ENCODE peak calls at places on chromosomes 5 and 9, in eight cellular contexts. T, I, B, N, W, E, G and Y are unnamed samples.

GRCh38 chr5:1366514-1366913 is 21.6 kb upstream of the CLPTM1L start:
- DNase-seq in B (no peak), N (no peak), W (no peak), I (no peak), E (no peak), T (no peak), G (no peak), Y (no peak)

GRCh38 chr5:534743-535671 is 10.8 kb upstream of the SLC9A3 start:
- DNase-seq in I (no peak), G (no peak), T (no peak), W (no peak), E (no peak), B (peak; percentile 39), N (peak; percentile 14), Y (peak; percentile 38)

GRCh38 chr5:13976867-13977479 is 32.5 kb upstream of the DNAH5 start:
- DNase-seq in E (no peak), T (no peak), N (no peak), B (no peak), G (no peak), W (peak; percentile 68), I (peak; percentile 51), Y (no peak)

GRCh38 chr9:23725279-23725946 is 100.6 kb downstream of the ELAVL2 start:
- DNase-seq in N (no peak), W (no peak), E (no peak), G (no peak), B (no peak), T (no peak), I (no peak), Y (no peak)

GRCh38 chr5:62306494-62307363 is 723 bp downstream of the KIF2A start:
- DNase-seq in T (peak; percentile 45), E (peak; percentile 32), B (no peak), W (peak; percentile 78), N (peak; percentile 51), I (peak; percentile 49), G (peak; percentile 76), Y (peak; percentile 51)

GRCh38 chr9:104093162-104093561 is 947 bp upstream of the SMC2 start:
- DNase-seq in E (no peak), I (peak; percentile 25), B (no peak), N (no peak), T (no peak), W (peak; percentile 10), G (no peak), Y (no peak)

GRCh38 chr5:161105563-161105962 is 253.6 kb upstream of the ATP10B start:
- DNase-seq in B (no peak), I (peak; percentile 38), G (no peak), W (peak; percentile 1), E (no peak), T (no peak), N (no peak), Y (no peak)

GRCh38 chr9:126404459-126404858 is 77.8 kb downstream of the MVB12B start:
- DNase-seq in B (no peak), G (no peak), I (no peak), E (no peak), T (no peak), N (no peak), W (no peak), Y (no peak)

GRCh38 chr9:114096041-114096511 is 3.0 kb downstream of the KIF12 start:
- DNase-seq in B (no peak), T (no peak), E (no peak), W (peak; percentile 64), I (no peak), N (no peak), G (peak; percentile 52), Y (peak; percentile 36)

GRCh38 chr5:167582263-167582662 is 709.2 kb upstream of the WWC1 start:
- DNase-seq in G (no peak), T (no peak), N (no peak), B (no peak), I (peak; percentile 40), E (no peak), W (no peak), Y (no peak)

GRCh38 chr5:32369542-32370155 is 56.9 kb upstream of the MTMR12 start:
- DNase-seq in T (no peak), B (no peak), I (no peak), E (no peak), N (no peak), W (no peak), G (no peak), Y (no peak)

GRCh38 chr5:55426455-55426854 is 108.3 kb downstream of the PLPP1 start:
- DNase-seq in I (no peak), B (no peak), N (no peak), G (no peak), T (no peak), E (no peak), W (no peak), Y (no peak)

GRCh38 chr9:117926031-117926655 is 221.9 kb downstream of the TLR4 start:
- DNase-seq in N (no peak), T (no peak), G (no peak), I (no peak), E (no peak), W (peak; percentile 47), B (no peak), Y (no peak)

GRCh38 chr5:139745121-139745799 is 50.3 kb upstream of the PSD2 start:
- DNase-seq in B (peak; percentile 81), W (peak; percentile 79), T (peak; percentile 50), N (no peak), E (no peak), I (peak; percentile 65), G (peak; percentile 76), Y (peak; percentile 85)

GRCh38 chr9:110152704-110153374 is 55.1 kb downstream of the C9orf152 start:
- DNase-seq in B (no peak), N (no peak), G (no peak), W (peak; percentile 78), E (no peak), T (no peak), I (peak; percentile 74), Y (no peak)

GRCh38 chr5:132758406-132758805 is 11.2 kb downstream of the CCNI2 start:
- DNase-seq in E (no peak), T (no peak), G (no peak), B (no peak), N (no peak), I (no peak), W (no peak), Y (no peak)

GRCh38 chr5:170151105-170151831 is 45.6 kb downstream of the FOXI1 start:
- DNase-seq in T (no peak), B (no peak), G (no peak), E (peak; percentile 36), N (peak; percentile 60), W (peak; percentile 95), I (peak; percentile 21), Y (peak; percentile 86)

GRCh38 chr5:29845206-29845605 is 1348.3 kb upstream of the CDH6 start:
- DNase-seq in N (no peak), W (no peak), T (no peak), I (no peak), E (no peak), B (no peak), G (no peak), Y (no peak)

GRCh38 chr5:116360008-116360853 is 214.4 kb downstream of the SEMA6A start:
- DNase-seq in T (peak; percentile 29), E (peak; percentile 77), N (peak; percentile 27), I (peak; percentile 4), W (no peak), G (peak; percentile 90), B (peak; percentile 86), Y (peak; percentile 67)

GRCh38 chr9:6758418-6759113 is 793 bp downstream of the KDM4C start:
- DNase-seq in W (peak; percentile 61), G (peak; percentile 80), E (peak; percentile 32), B (peak; percentile 75), I (peak; percentile 16), N (peak; percentile 56), T (peak; percentile 50), Y (peak; percentile 75)

GRCh38 chr5:16970826-16971225 is 34.7 kb upstream of the MYO10 start:
- DNase-seq in B (no peak), T (no peak), N (no peak), I (no peak), E (no peak), W (no peak), G (no peak), Y (no peak)

GRCh38 chr5:88672644-88673493 is 210.1 kb downstream of the MEF2C start:
- DNase-seq in B (no peak), G (no peak), E (no peak), W (peak; percentile 63), I (no peak), T (no peak), N (no peak), Y (no peak)

GRCh38 chr5:113356487-113356886 is 78.3 kb downstream of the TSSK1B start:
- DNase-seq in W (no peak), B (no peak), N (peak; percentile 33), I (no peak), G (no peak), E (no peak), T (no peak), Y (no peak)

GRCh38 chr9:137030528-137030927 is 1.4 kb downstream of the FUT7 start:
- DNase-seq in E (no peak), T (no peak), N (no peak), G (no peak), B (peak; percentile 58), I (no peak), W (no peak), Y (no peak)
- H3K27ac ChIP-seq in E (no peak overlapping the region), T (no peak overlapping the region), N (no peak overlapping the region), G (no peak overlapping the region), B (no peak overlapping the region), I (no peak overlapping the region), W (no peak overlapping the region), Y (no peak overlapping the region)

GRCh38 chr9:35651964-35652828 is 1.5 kb upstream of the SIT1 start:
- DNase-seq in N (no peak), T (no peak), W (no peak), B (no peak), G (no peak), E (no peak), I (peak; percentile 83), Y (no peak)
- H3K4me1 ChIP-seq in N (peaks cover 18% of the 10 kb centered on the region), T (peaks cover 1% of the 10 kb centered on the region), W (no peaks in the 10 kb centered on the region), B (no peaks in the 10 kb centered on the region), G (peaks cover 12% of the 10 kb centered on the region), E (peaks cover 3% of the 10 kb centered on the region), I (peaks cover 4% of the 10 kb centered on the region), Y (peaks cover 3% of the 10 kb centered on the region)

DNA sequence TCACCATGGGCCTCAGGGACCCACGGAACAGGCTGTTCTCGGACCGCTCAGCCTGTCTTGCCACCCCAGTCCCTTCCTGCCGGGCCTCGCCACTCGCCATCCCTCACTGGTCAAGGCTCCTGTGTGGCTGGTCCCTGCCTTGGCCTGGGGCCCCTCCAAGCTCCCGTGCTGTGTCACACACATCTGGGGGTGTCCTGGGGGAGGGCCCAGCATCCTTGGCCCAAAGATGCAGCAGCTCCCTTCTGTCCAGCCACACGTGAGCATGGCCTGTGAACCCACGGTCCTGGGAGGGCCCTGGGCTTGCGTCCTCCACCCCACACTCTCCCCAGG is 425 bp upstream of the EGFL7 start:
- DNase-seq in N (peak; percentile 28), I (no peak), T (no peak), W (no peak), B (no peak), G (no peak), E (no peak), Y (no peak)
- H3K27me3 ChIP-seq in N (no peaks in the 10 kb centered on the region), I (peaks cover 13% of the 10 kb centered on the region), T (peaks cover 3% of the 10 kb centered on the region), W (no peaks in the 10 kb centered on the region), B (peaks cover 45% of the 10 kb centered on the region), G (peaks cover 83% of the 10 kb centered on the region), E (no peaks in the 10 kb centered on the region), Y (no peaks in the 10 kb centered on the region)

GRCh38 chr9:129891519-129891918 is 56.3 kb downstream of the USP20 start:
- DNase-seq in T (no peak), B (no peak), E (no peak), G (no peak), W (no peak), N (no peak), I (no peak), Y (no peak)
- H3K27ac ChIP-seq in T (peak overlapping the region; percentile 24), B (no peak overlapping the region), E (no peak overlapping the region), G (peak overlapping the region; percentile 69), W (no peak overlapping the region), N (no peak overlapping the region), I (no peak overlapping the region), Y (no peak overlapping the region)